ENCODE peak calls at places on chromosomes 3 and 15, in four cellular contexts. One of them, this sample, is unnamed.

GRCh38 chr15:59438891-59439290 is 905 bp downstream of the FAM81A start:
- DNase-seq in cardiac fibroblast: peak
- DNase-seq in lower lobe of right lung: no peak
- DNase-seq in astrocyte of the cerebellum: no peak
- DNase-seq in this sample: no peak

GRCh38 chr3:7876741-7877297 is 624.8 kb upstream of the LMCD1 start:
- DNase-seq in cardiac fibroblast: no peak
- DNase-seq in lower lobe of right lung: no peak
- DNase-seq in astrocyte of the cerebellum: no peak
- DNase-seq in this sample: no peak

GRCh38 chr15:48395532-48396011 is 64.3 kb downstream of the DUT start:
- DNase-seq in cardiac fibroblast: peak
- DNase-seq in lower lobe of right lung: no peak
- DNase-seq in astrocyte of the cerebellum: no peak
- DNase-seq in this sample: no peak

GRCh38 chr3:190041333-190042041 is 79.2 kb downstream of the P3H2 start:
- DNase-seq in cardiac fibroblast: peak
- DNase-seq in lower lobe of right lung: no peak
- DNase-seq in astrocyte of the cerebellum: no peak
- DNase-seq in this sample: no peak

GRCh38 chr3:183309276-183309675 is 56.2 kb downstream of the B3GNT5 start:
- DNase-seq in cardiac fibroblast: no peak
- DNase-seq in lower lobe of right lung: no peak
- DNase-seq in astrocyte of the cerebellum: no peak
- DNase-seq in this sample: no peak

GRCh38 chr3:55000546-55000945 is 72.7 kb upstream of the LRTM1 start:
- DNase-seq in cardiac fibroblast: peak
- DNase-seq in lower lobe of right lung: no peak
- DNase-seq in astrocyte of the cerebellum: peak
- DNase-seq in this sample: peak

GRCh38 chr3:95715137-95715536 is 1099.3 kb upstream of the EPHA6 start:
- DNase-seq in cardiac fibroblast: no peak
- DNase-seq in lower lobe of right lung: no peak
- DNase-seq in astrocyte of the cerebellum: no peak
- DNase-seq in this sample: no peak

GRCh38 chr15:98154863-98155262 is 194.4 kb downstream of the ARRDC4 start:
- DNase-seq in cardiac fibroblast: peak
- DNase-seq in lower lobe of right lung: no peak
- DNase-seq in astrocyte of the cerebellum: peak
- DNase-seq in this sample: peak

GRCh38 chr3:34212175-34212574 is 413.7 kb downstream of the PDCD6IP start:
- DNase-seq in cardiac fibroblast: peak
- DNase-seq in lower lobe of right lung: no peak
- DNase-seq in astrocyte of the cerebellum: no peak
- DNase-seq in this sample: no peak

GRCh38 chr3:65412591-65412990 is 626.1 kb downstream of the MAGI1 start:
- DNase-seq in cardiac fibroblast: no peak
- DNase-seq in lower lobe of right lung: no peak
- DNase-seq in astrocyte of the cerebellum: no peak
- DNase-seq in this sample: no peak

GRCh38 chr3:136149569-136150136 is 46.5 kb downstream of the MSL2 start:
- DNase-seq in cardiac fibroblast: peak
- DNase-seq in lower lobe of right lung: no peak
- DNase-seq in astrocyte of the cerebellum: no peak
- DNase-seq in this sample: no peak

GRCh38 chr15:35260961-35261360 is 175.9 kb upstream of the NANOGP8 start:
- DNase-seq in cardiac fibroblast: no peak
- DNase-seq in lower lobe of right lung: no peak
- DNase-seq in astrocyte of the cerebellum: no peak
- DNase-seq in this sample: no peak

GRCh38 chr3:69425249-69425648 is 39.4 kb upstream of the FRMD4B start:
- DNase-seq in cardiac fibroblast: peak
- DNase-seq in lower lobe of right lung: no peak
- DNase-seq in astrocyte of the cerebellum: no peak
- DNase-seq in this sample: no peak

GRCh38 chr15:55937040-55937439 is 56.4 kb downstream of the NEDD4 start:
- DNase-seq in cardiac fibroblast: peak
- DNase-seq in lower lobe of right lung: no peak
- DNase-seq in astrocyte of the cerebellum: no peak
- DNase-seq in this sample: no peak

GRCh38 chr15:24764375-24765171 is 89.0 kb downstream of the NPAP1 start:
- DNase-seq in cardiac fibroblast: no peak
- DNase-seq in lower lobe of right lung: no peak
- DNase-seq in astrocyte of the cerebellum: no peak
- DNase-seq in this sample: no peak

GRCh38 chr15:48905870-48906269 is 27.9 kb downstream of the EID1 start:
- DNase-seq in cardiac fibroblast: no peak
- DNase-seq in lower lobe of right lung: no peak
- DNase-seq in astrocyte of the cerebellum: no peak
- DNase-seq in this sample: no peak

GRCh38 chr15:42156266-42156922 is at the start of gene PLA2G4F:
- DNase-seq in cardiac fibroblast: no peak
- DNase-seq in lower lobe of right lung: peak
- DNase-seq in astrocyte of the cerebellum: no peak
- DNase-seq in this sample: no peak

GRCh38 chr15:39272901-39273300 is 308.0 kb upstream of the THBS1 start:
- DNase-seq in cardiac fibroblast: no peak
- DNase-seq in lower lobe of right lung: no peak
- DNase-seq in astrocyte of the cerebellum: no peak
- DNase-seq in this sample: no peak

GRCh38 chr3:61537366-61537765 is 24.0 kb upstream of the PTPRG start:
- DNase-seq in cardiac fibroblast: peak
- DNase-seq in lower lobe of right lung: no peak
- DNase-seq in astrocyte of the cerebellum: no peak
- DNase-seq in this sample: no peak

GRCh38 chr3:14884665-14885064 is 62.7 kb upstream of the NR2C2 start:
- DNase-seq in cardiac fibroblast: no peak
- DNase-seq in lower lobe of right lung: no peak
- DNase-seq in astrocyte of the cerebellum: no peak
- DNase-seq in this sample: no peak

GRCh38 chr15:101325263-101326025 is 30.4 kb upstream of the SNRPA1 start:
- DNase-seq in cardiac fibroblast: no peak
- DNase-seq in lower lobe of right lung: no peak
- DNase-seq in astrocyte of the cerebellum: no peak
- DNase-seq in this sample: no peak

GRCh38 chr15:101604124-101604874 is 47.9 kb downstream of the TM2D3 start:
- DNase-seq in cardiac fibroblast: no peak
- DNase-seq in lower lobe of right lung: no peak
- DNase-seq in astrocyte of the cerebellum: no peak
- DNase-seq in this sample: no peak

GRCh38 chr3:36969540-36970432 is 23.1 kb downstream of the EPM2AIP1 start:
- DNase-seq in cardiac fibroblast: peak
- DNase-seq in lower lobe of right lung: no peak
- DNase-seq in astrocyte of the cerebellum: no peak
- DNase-seq in this sample: no peak

GRCh38 chr15:92705693-92706618 is 50.4 kb upstream of the FAM174B start:
- DNase-seq in cardiac fibroblast: no peak
- DNase-seq in lower lobe of right lung: no peak
- DNase-seq in astrocyte of the cerebellum: no peak
- DNase-seq in this sample: no peak

GRCh38 chr15:88658972-88659931 is 20.4 kb downstream of the ISG20 start:
- DNase-seq in cardiac fibroblast: peak
- DNase-seq in lower lobe of right lung: no peak
- DNase-seq in astrocyte of the cerebellum: peak
- DNase-seq in this sample: no peak

GRCh38 chr3:42961633-42962032 is 17.5 kb upstream of the GASK1A start:
- DNase-seq in cardiac fibroblast: peak
- DNase-seq in lower lobe of right lung: no peak
- DNase-seq in astrocyte of the cerebellum: peak
- DNase-seq in this sample: peak

GRCh38 chr15:101374326-101374725 is 79.3 kb upstream of the SNRPA1 start:
- DNase-seq in cardiac fibroblast: no peak
- DNase-seq in lower lobe of right lung: no peak
- DNase-seq in astrocyte of the cerebellum: no peak
- DNase-seq in this sample: no peak

GRCh38 chr3:66121288-66121687 is 82.6 kb upstream of the MAGI1 start:
- DNase-seq in cardiac fibroblast: no peak
- DNase-seq in lower lobe of right lung: no peak
- DNase-seq in astrocyte of the cerebellum: no peak
- DNase-seq in this sample: no peak

GRCh38 chr3:355622-356021 is 159.1 kb downstream of the CHL1 start:
- DNase-seq in cardiac fibroblast: no peak
- DNase-seq in lower lobe of right lung: no peak
- DNase-seq in astrocyte of the cerebellum: peak
- DNase-seq in this sample: no peak

GRCh38 chr15:78174398-78174797 is 25.2 kb downstream of the IDH3A start:
- DNase-seq in cardiac fibroblast: no peak
- DNase-seq in lower lobe of right lung: no peak
- DNase-seq in astrocyte of the cerebellum: no peak
- DNase-seq in this sample: no peak

GRCh38 chr3:57948782-57949242 is 59.4 kb upstream of the FLNB start:
- DNase-seq in cardiac fibroblast: no peak
- DNase-seq in lower lobe of right lung: no peak
- DNase-seq in astrocyte of the cerebellum: no peak
- DNase-seq in this sample: no peak

GRCh38 chr3:69444980-69445379 is 59.1 kb upstream of the FRMD4B start:
- DNase-seq in cardiac fibroblast: no peak
- DNase-seq in lower lobe of right lung: no peak
- DNase-seq in astrocyte of the cerebellum: no peak
- DNase-seq in this sample: no peak

GRCh38 chr3:97687734-97688133 is 76.8 kb upstream of the ARL6 start:
- DNase-seq in cardiac fibroblast: no peak
- DNase-seq in lower lobe of right lung: no peak
- DNase-seq in astrocyte of the cerebellum: no peak
- DNase-seq in this sample: no peak

GRCh38 chr3:181782306-181782924 is 70.7 kb downstream of the SOX2 start:
- DNase-seq in cardiac fibroblast: peak
- DNase-seq in lower lobe of right lung: no peak
- DNase-seq in astrocyte of the cerebellum: peak
- DNase-seq in this sample: peak

GRCh38 chr3:14507345-14507741 is 32.8 kb downstream of the GRIP2 start:
- DNase-seq in cardiac fibroblast: no peak
- DNase-seq in lower lobe of right lung: no peak
- DNase-seq in astrocyte of the cerebellum: no peak
- DNase-seq in this sample: no peak

GRCh38 chr3:8869613-8870012 is 93.7 kb downstream of the RAD18 start:
- DNase-seq in cardiac fibroblast: peak
- DNase-seq in lower lobe of right lung: no peak
- DNase-seq in astrocyte of the cerebellum: peak
- DNase-seq in this sample: peak

GRCh38 chr15:62457100-62457499 is 292.0 kb upstream of the C2CD4B start:
- DNase-seq in cardiac fibroblast: no peak
- DNase-seq in lower lobe of right lung: no peak
- DNase-seq in astrocyte of the cerebellum: no peak
- DNase-seq in this sample: no peak

GRCh38 chr3:197580253-197580691 is 24.5 kb upstream of the BDH1 start:
- DNase-seq in cardiac fibroblast: no peak
- DNase-seq in lower lobe of right lung: no peak
- DNase-seq in astrocyte of the cerebellum: no peak
- DNase-seq in this sample: no peak

GRCh38 chr3:130907966-130908365 is 14.1 kb downstream of the ATP2C1 start:
- DNase-seq in cardiac fibroblast: no peak
- DNase-seq in lower lobe of right lung: no peak
- DNase-seq in astrocyte of the cerebellum: no peak
- DNase-seq in this sample: no peak
- H3K4me3 ChIP-seq in cardiac fibroblast: no peak
- H3K4me3 ChIP-seq in lower lobe of right lung: no peak
- H3K4me3 ChIP-seq in astrocyte of the cerebellum: no peak
- H3K4me3 ChIP-seq in this sample: no peak

GRCh38 chr3:56302417-56302816 is 165.8 kb downstream of the ERC2 start:
- DNase-seq in cardiac fibroblast: no peak
- DNase-seq in lower lobe of right lung: no peak
- DNase-seq in astrocyte of the cerebellum: no peak
- DNase-seq in this sample: no peak

GRCh38 chr3:56309465-56309864 is 158.8 kb downstream of the ERC2 start:
- DNase-seq in cardiac fibroblast: no peak
- DNase-seq in lower lobe of right lung: no peak
- DNase-seq in astrocyte of the cerebellum: no peak
- DNase-seq in this sample: no peak

GRCh38 chr3:56304069-56304468 is 164.2 kb downstream of the ERC2 start:
- DNase-seq in cardiac fibroblast: peak
- DNase-seq in lower lobe of right lung: no peak
- DNase-seq in astrocyte of the cerebellum: no peak
- DNase-seq in this sample: no peak

DNA sequence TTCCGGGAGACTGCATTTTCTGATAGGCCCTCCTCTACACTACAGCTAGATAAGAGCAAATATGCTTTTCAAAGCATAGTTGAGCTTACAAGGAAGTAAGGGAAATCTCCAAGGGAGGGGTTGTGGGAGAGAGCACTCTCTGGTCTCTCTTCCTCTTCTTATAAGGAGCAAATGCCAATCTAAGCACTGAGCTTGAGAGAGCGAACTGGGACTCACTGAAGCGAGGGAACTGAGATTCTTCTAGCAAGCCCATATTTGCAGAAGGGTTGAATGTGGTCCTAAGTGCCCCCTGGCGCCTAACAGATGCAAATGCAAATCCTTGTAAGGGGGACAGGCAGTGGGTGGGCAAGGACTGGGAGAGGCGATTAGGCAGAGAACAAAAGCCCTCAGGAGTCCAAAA is 164.8 kb downstream of the ERC2 start:
- DNase-seq in cardiac fibroblast: peak
- DNase-seq in lower lobe of right lung: no peak
- DNase-seq in astrocyte of the cerebellum: peak
- DNase-seq in this sample: peak
- TF ChIP-seq CTCF in cardiac fibroblast: peak
- TF ChIP-seq CTCF in lower lobe of right lung: peak
- TF ChIP-seq CTCF in astrocyte of the cerebellum: peak
- TF ChIP-seq CTCF in this sample: peak

GRCh38 chr15:68298336-68298735 is 20.8 kb downstream of the FEM1B start:
- DNase-seq in cardiac fibroblast: no peak
- DNase-seq in lower lobe of right lung: no peak
- DNase-seq in astrocyte of the cerebellum: no peak
- DNase-seq in this sample: no peak
- H3K4me3 ChIP-seq in cardiac fibroblast: no peak
- H3K4me3 ChIP-seq in lower lobe of right lung: peak
- H3K4me3 ChIP-seq in astrocyte of the cerebellum: no peak
- H3K4me3 ChIP-seq in this sample: no peak

DNA sequence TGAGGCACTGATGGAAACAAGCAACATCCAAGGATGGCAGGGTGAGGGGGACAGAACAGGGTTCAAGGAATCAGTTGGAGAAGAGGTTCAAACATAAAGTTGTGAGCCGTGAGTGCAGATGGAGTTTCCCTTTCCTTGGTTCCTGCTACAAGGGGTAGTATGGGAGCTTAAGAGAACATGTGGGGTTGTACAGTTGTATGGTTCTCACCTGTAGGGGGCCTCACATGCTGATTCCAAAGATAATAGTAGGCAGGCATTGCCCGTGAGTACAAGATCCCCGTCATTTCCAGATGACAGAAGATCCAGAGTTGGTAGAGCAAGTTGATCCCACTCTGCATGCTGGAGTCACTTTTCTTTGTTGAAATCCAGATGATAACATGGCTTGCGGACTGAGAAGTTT is 141.7 kb downstream of the THSD4 start:
- DNase-seq in cardiac fibroblast: no peak
- DNase-seq in lower lobe of right lung: no peak
- DNase-seq in astrocyte of the cerebellum: no peak
- DNase-seq in this sample: no peak
- TF ChIP-seq CTCF in cardiac fibroblast: no peak
- TF ChIP-seq CTCF in lower lobe of right lung: no peak
- TF ChIP-seq CTCF in astrocyte of the cerebellum: no peak
- TF ChIP-seq CTCF in this sample: no peak

GRCh38 chr15:85708402-85708932 is 86.3 kb downstream of the KLHL25 start:
- DNase-seq in cardiac fibroblast: no peak
- DNase-seq in lower lobe of right lung: no peak
- DNase-seq in astrocyte of the cerebellum: no peak
- DNase-seq in this sample: no peak
- H3K4me3 ChIP-seq in cardiac fibroblast: no peak
- H3K4me3 ChIP-seq in lower lobe of right lung: no peak
- H3K4me3 ChIP-seq in astrocyte of the cerebellum: no peak
- H3K4me3 ChIP-seq in this sample: no peak

GRCh38 chr15:84863480-84864428 is 20.7 kb upstream of the SLC28A1 start:
- DNase-seq in cardiac fibroblast: peak
- DNase-seq in lower lobe of right lung: no peak
- DNase-seq in astrocyte of the cerebellum: no peak
- DNase-seq in this sample: no peak
- TF ChIP-seq CTCF in cardiac fibroblast: peak
- TF ChIP-seq CTCF in lower lobe of right lung: no peak
- TF ChIP-seq CTCF in astrocyte of the cerebellum: peak
- TF ChIP-seq CTCF in this sample: no peak